ENCODE peak calls at places on chromosomes 3 and 15, in four cellular contexts. A, C, O and P are unnamed samples.

GRCh38 chr3:69474186-69474585 is 88.3 kb upstream of the FRMD4B start:
- DNase-seq in A (no peak), C (no peak), O (no peak), P (no peak)

GRCh38 chr15:25188551-25189101 is 233.8 kb downstream of the SNRPN start:
- DNase-seq in A (no peak), C (no peak), O (no peak), P (no peak)

GRCh38 chr3:4889896-4890295 is 89.3 kb upstream of the BHLHE40 start:
- DNase-seq in A (no peak), C (peak), O (no peak), P (no peak)

GRCh38 chr3:97927699-97928098 is 44.5 kb downstream of the RIOX2 start:
- DNase-seq in A (no peak), C (peak), O (no peak), P (no peak)

GRCh38 chr3:114887806-114888205 is 259.3 kb downstream of the ZBTB20 start:
- DNase-seq in A (no peak), C (no peak), O (no peak), P (no peak)

GRCh38 chr15:61393949-61394348 is 164.8 kb upstream of the RORA start:
- DNase-seq in A (no peak), C (no peak), O (no peak), P (no peak)

GRCh38 chr3:197349368-197349767 is 51.0 kb upstream of the DLG1 start:
- DNase-seq in A (no peak), C (no peak), O (no peak), P (no peak)

GRCh38 chr3:147589016-147589415 is 179.9 kb downstream of the ZIC1 start:
- DNase-seq in A (no peak), C (no peak), O (no peak), P (no peak)

GRCh38 chr3:124230432-124230831 is 238.5 kb upstream of the ROPN1 start:
- DNase-seq in A (no peak), C (no peak), O (no peak), P (no peak)

GRCh38 chr15:30791239-30791638 is 112.5 kb upstream of the FAN1 start:
- DNase-seq in A (peak), C (no peak), O (no peak), P (no peak)

GRCh38 chr3:16521580-16521941 is 8.1 kb upstream of the RFTN1 start:
- DNase-seq in A (no peak), C (no peak), O (no peak), P (no peak)

GRCh38 chr15:52786436-52787122 is 3.6 kb downstream of the ONECUT1 start:
- DNase-seq in A (no peak), C (peak), O (no peak), P (no peak)

GRCh38 chr3:133570937-133571320 is 2.6 kb upstream of the CDV3 start:
- DNase-seq in A (no peak), C (no peak), O (no peak), P (peak)

GRCh38 chr3:73781536-73781935 is 156.8 kb upstream of the PDZRN3 start:
- DNase-seq in A (no peak), C (no peak), O (no peak), P (no peak)

GRCh38 chr15:76968310-76968709 is 26.6 kb upstream of the PSTPIP1 start:
- DNase-seq in A (no peak), C (no peak), O (no peak), P (no peak)

GRCh38 chr3:58629629-58630028 is 36.9 kb downstream of the FAM3D start:
- DNase-seq in A (no peak), C (no peak), O (no peak), P (no peak)

GRCh38 chr3:37141676-37142075 is 32.7 kb downstream of the LRRFIP2 start:
- DNase-seq in A (no peak), C (no peak), O (no peak), P (no peak)

GRCh38 chr15:75449585-75450306 is 1.7 kb downstream of the SIN3A start:
- DNase-seq in A (no peak), C (no peak), O (no peak), P (no peak)

GRCh38 chr3:5298453-5298852 is 110.9 kb downstream of the EDEM1 start:
- DNase-seq in A (no peak), C (no peak), O (peak), P (no peak)

GRCh38 chr3:191415566-191415965 is 45.4 kb upstream of the PYDC2 start:
- DNase-seq in A (no peak), C (no peak), O (no peak), P (no peak)

GRCh38 chr3:60417590-60417989 is 833.7 kb downstream of the FHIT start:
- DNase-seq in A (no peak), C (no peak), O (no peak), P (no peak)

GRCh38 chr3:24237971-24238767 is 256.5 kb downstream of the THRB start:
- DNase-seq in A (peak), C (peak), O (peak), P (peak)
- TF ChIP-seq MYC in A (peak), C (no peak), O (no peak), P (no peak)

DNA sequence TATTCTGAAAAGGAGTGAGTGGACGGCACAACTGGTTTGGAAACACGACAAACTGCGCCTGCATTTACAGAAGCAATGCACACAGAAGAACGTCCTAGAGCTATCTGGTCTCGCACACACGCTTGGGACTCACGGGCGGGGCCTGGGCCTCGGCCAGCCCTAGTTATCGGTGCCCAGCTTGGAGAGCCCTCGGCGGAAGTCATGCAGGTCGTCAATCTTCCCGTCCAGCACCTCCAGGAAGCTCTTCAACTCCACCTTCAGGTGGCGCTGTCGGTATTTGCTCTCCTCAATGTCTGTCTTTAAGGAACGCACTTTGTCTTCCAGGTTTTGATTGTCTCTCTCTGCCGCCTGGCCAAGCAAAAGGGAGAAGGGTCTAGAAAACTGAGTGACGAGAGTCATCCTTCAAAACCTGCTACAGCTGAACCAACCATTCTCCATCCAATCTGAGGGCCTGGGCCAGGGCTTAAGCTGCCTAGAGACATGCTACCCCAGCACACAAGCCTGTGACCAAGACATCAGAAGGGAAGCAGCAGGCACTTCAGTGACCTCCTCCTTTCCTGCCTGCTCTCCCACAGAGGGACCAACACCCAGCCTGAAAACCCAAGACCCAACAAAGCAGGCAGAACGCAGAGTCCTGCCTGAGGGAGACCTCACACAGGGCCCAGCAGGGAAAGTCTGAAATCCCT is 40.3 kb downstream of the WHAMM start:
- DNase-seq in A (peak), C (peak), O (no peak), P (peak)
- TF ChIP-seq EZH2 in A (no peak), C (no peak), O (no peak), P (no peak)

GRCh38 chr3:151372063-151372820 is 12.3 kb downstream of the P2RY12 start:
- DNase-seq in A (no peak), C (no peak), O (no peak), P (no peak)

GRCh38 chr3:151367448-151367847 is 17.1 kb downstream of the P2RY12 start:
- DNase-seq in A (no peak), C (no peak), O (no peak), P (no peak)

GRCh38 chr3:151371531-151371930 is 13.0 kb downstream of the P2RY12 start:
- DNase-seq in A (no peak), C (no peak), O (no peak), P (no peak)

GRCh38 chr3:151362798-151363197 is 21.8 kb downstream of the P2RY12 start:
- DNase-seq in A (no peak), C (no peak), O (no peak), P (no peak)

DNA sequence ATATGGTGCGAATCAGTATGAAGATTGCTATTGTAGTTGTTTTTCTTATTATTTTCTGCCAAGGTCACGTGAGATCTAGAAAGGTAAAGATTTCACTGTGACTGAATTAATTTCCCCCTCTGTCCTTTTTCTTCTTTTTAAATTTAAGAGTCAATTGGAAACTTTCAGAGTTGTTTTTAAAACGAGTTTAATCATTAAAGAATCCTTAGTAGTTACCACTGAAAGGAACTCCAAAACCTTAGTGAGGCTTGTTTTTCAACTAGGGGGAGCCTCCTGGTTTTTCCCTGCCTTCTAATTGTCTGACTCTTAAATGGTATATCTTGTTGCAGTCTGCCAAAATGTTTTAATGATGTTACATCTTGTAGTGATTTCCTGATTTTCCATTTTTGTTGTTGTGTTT is 17.6 kb downstream of the P2RY12 start:
- DNase-seq in A (no peak), C (no peak), O (no peak), P (no peak)
- TF ChIP-seq MYC in A (no peak), C (no peak), O (no peak), P (no peak)

GRCh38 chr3:184781801-184782200 is 30.2 kb upstream of the VPS8 start:
- DNase-seq in A (no peak), C (no peak), O (no peak), P (no peak)

GRCh38 chr3:184783309-184783708 is 28.7 kb upstream of the VPS8 start:
- DNase-seq in A (no peak), C (no peak), O (no peak), P (no peak)

GRCh38 chr3:184786271-184787010 is 25.5 kb upstream of the VPS8 start:
- DNase-seq in A (no peak), C (no peak), O (no peak), P (no peak)

GRCh38 chr3:184785856-184786255 is 26.1 kb upstream of the VPS8 start:
- DNase-seq in A (no peak), C (no peak), O (no peak), P (no peak)

DNA sequence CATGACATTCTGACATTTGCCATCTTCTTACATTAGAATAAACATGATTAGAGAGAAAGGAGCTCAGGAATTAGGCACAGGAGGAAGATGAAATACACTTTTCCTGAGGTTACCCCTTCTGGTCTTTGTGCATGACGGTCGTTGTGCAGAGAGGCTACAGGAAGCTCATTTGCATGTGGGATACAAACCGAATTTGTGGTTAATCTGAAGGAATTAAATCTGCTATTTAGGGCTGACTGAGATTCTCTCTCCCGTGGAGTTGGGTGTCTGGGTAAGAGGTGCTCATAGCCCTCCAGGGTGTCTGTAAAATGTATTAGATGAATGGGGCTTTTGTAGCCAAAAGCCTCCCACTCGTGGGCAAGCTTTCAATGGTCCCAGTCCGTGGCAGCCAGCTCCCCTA is 26.9 kb upstream of the VPS8 start:
- DNase-seq in A (no peak), C (no peak), O (no peak), P (no peak)
- TF ChIP-seq EZH2 in A (no peak), C (no peak), O (no peak), P (no peak)

GRCh38 chr15:93932164-93932776 is 299.1 kb upstream of the MCTP2 start:
- DNase-seq in A (no peak), C (no peak), O (no peak), P (no peak)

GRCh38 chr15:93929375-93930094 is 301.8 kb upstream of the MCTP2 start:
- DNase-seq in A (no peak), C (no peak), O (no peak), P (no peak)
- TF ChIP-seq MYC in A (no peak), C (no peak), O (no peak), P (no peak)

GRCh38 chr15:41493902-41494189 is 172 bp downstream of the ITPKA start:
- DNase-seq in A (no peak), C (no peak), O (no peak), P (no peak)

GRCh38 chr15:41493205-41493901 is at the start of gene ITPKA:
- DNase-seq in A (peak), C (peak), O (peak), P (peak)

GRCh38 chr15:41494922-41495735 is 1.5 kb downstream of the ITPKA start:
- DNase-seq in A (peak), C (no peak), O (no peak), P (no peak)

GRCh38 chr15:41495736-41496599 is 2.3 kb downstream of the ITPKA start:
- DNase-seq in A (peak), C (peak), O (no peak), P (no peak)

DNA sequence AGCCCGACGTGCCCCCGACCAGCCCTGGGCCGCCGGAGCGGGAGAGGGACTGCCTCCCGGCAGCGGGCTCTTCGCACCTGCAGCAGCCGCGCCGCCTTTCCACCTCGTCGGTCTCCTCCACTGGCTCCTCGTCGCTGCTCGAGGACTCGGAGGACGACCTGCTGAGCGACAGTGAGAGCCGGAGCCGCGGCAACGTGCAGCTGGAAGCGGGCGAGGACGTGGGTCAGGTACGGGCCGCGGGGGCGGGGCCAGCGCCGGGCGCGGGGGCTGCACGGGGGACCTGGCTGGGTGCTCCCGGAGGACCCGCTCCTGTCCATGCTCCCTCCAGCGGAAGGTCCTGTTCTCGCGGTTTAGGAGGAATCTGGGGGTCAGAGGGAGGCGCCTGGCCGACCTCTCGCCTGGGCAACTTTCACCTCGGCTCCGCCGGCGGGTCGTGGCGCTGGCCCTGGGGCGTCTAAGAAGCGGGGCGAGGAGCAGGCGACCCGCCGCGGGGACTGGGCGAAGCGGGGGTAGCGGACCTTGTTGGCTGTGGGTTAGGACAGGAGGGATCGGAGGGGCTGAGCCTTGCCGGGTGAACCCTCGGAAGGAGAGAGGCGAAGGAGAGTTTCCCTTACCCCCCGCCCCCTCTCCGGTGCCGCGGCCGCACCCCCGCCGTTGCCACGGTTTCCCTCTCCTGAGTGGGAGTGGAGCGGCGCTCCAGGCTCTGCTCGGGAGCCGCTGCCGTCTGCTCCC is 682 bp downstream of the ITPKA start:
- DNase-seq in A (peak), C (peak), O (no peak), P (no peak)
- TF ChIP-seq EZH2 in A (no peak), C (no peak), O (no peak), P (peak)

GRCh38 chr3:414063-414462 is 217.5 kb downstream of the CHL1 start:
- DNase-seq in A (peak), C (no peak), O (no peak), P (no peak)
- TF ChIP-seq MYC in A (no peak), C (no peak), O (no peak), P (no peak)

DNA sequence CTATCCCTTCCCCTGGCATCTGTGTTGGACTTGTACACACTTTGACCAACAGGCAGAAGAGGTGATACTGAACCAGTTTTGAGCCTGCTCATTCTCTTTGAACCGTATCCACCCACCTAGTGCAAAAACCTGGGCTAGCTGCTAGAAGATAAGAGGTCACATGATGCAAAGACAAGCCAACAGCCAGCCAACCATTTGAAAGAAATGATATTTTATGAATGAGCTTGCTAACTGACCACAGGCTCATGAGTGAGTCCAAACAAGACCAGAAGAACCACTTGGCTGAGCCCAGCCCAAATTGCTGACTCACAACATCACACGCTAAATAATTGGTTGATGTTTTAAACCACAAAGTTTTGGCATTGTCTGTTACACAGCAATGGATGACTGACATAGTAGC is 74.0 kb upstream of the CTNNB1 start:
- DNase-seq in A (peak), C (no peak), O (no peak), P (no peak)
- TF ChIP-seq EZH2 in A (no peak), C (no peak), O (no peak), P (no peak)

GRCh38 chr3:183653209-183654064 is 18.0 kb downstream of the KLHL24 start:
- DNase-seq in A (no peak), C (no peak), O (no peak), P (peak)
- TF ChIP-seq MYC in A (no peak), C (no peak), O (no peak), P (no peak)